ENCODE peak calls at places on chromosome 16, in nine cellular contexts. L, G, Q, F, X, U, J, K and Y are unnamed samples. For H3K4me1 and H3K27me3, the result is how much of the 10 kb centered on the place peaks cover.

GRCh38 chr16:50308237-50308965 is 42.0 kb downstream of the ADCY7 start:
- DNase-seq in X (no peak), U (no peak), G (peak), K (no peak), F (no peak), Q (peak), J (peak), L (no peak), Y (no peak)

GRCh38 chr16:88063201-88063773 is 112.1 kb downstream of the BANP start:
- DNase-seq in F (no peak), J (no peak), U (no peak), K (peak), X (no peak), G (no peak), L (no peak), Q (peak), Y (no peak)

GRCh38 chr16:28192811-28193529 is 18.8 kb downstream of the XPO6 start:
- DNase-seq in U (no peak), G (no peak), K (no peak), L (peak), F (peak), Q (no peak), X (no peak), J (peak), Y (no peak)

GRCh38 chr16:23317266-23317661 is 15.2 kb downstream of the SCNN1B start:
- DNase-seq in G (peak), X (no peak), J (peak), Q (no peak), F (peak), U (peak), K (no peak), L (no peak), Y (no peak)

GRCh38 chr16:85781685-85782370 is 17.5 kb downstream of the EMC8 start:
- DNase-seq in U (no peak), K (peak), L (no peak), X (no peak), F (peak), G (peak), J (peak), Q (peak), Y (no peak)

GRCh38 chr16:12426122-12426521 is 377.6 kb downstream of the CPPED1 start:
- DNase-seq in Q (no peak), X (peak), F (no peak), J (no peak), L (no peak), K (peak), G (no peak), U (no peak), Y (no peak)

GRCh38 chr16:57840833-57841232 is 38.5 kb upstream of the KIFC3 start:
- DNase-seq in K (no peak), Q (no peak), U (no peak), L (no peak), J (no peak), G (no peak), F (no peak), X (no peak), Y (no peak)

GRCh38 chr16:72649254-72649944 is 398.5 kb downstream of the ZFHX3 start:
- DNase-seq in K (no peak), G (no peak), L (no peak), F (no peak), J (no peak), U (no peak), X (no peak), Q (no peak), Y (no peak)

GRCh38 chr16:51153275-51153991 is 2.4 kb upstream of the SALL1 start:
- DNase-seq in Q (no peak), X (peak), L (no peak), G (no peak), K (no peak), U (no peak), F (no peak), J (no peak), Y (no peak)

DNA sequence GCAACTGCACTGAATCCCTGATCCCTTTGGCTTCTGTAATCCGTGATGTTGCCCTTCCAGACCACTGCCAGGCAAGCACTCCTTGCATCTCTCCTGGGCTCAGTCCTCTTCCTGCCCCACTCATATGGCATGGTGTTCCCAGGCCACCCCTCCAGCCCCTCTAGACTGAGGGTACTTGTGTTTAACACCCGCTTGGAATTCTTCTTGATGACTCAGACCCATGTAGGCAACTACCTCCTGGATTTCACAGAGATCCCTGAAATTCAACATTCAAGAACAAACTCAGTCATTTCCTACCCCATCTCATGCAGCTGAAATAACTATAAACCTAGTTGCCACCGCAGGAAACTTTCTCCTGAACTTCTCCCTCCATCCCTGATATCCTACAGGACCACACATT is 541.9 kb upstream of the CDH11 start:
- DNase-seq in L (no peak), X (no peak), G (no peak), K (no peak), U (no peak), F (no peak), Q (no peak), J (no peak), Y (no peak)
- H3K4me1 ChIP-seq in L (under half), X (under half), G (under half), K (under half), U (under half), F (under half), Q (under half), J (under half), Y (under half)

GRCh38 chr16:6099102-6099501 is 1001.5 kb upstream of the EEF2KMT start:
- DNase-seq in Q (no peak), K (no peak), F (no peak), U (no peak), X (no peak), G (no peak), L (no peak), J (no peak), Y (no peak)
- H3K27me3 ChIP-seq in Q (under half), K (under half), F (under half), U (under half), X (under half), G (under half), L (under half), J (under half), Y (under half)

DNA sequence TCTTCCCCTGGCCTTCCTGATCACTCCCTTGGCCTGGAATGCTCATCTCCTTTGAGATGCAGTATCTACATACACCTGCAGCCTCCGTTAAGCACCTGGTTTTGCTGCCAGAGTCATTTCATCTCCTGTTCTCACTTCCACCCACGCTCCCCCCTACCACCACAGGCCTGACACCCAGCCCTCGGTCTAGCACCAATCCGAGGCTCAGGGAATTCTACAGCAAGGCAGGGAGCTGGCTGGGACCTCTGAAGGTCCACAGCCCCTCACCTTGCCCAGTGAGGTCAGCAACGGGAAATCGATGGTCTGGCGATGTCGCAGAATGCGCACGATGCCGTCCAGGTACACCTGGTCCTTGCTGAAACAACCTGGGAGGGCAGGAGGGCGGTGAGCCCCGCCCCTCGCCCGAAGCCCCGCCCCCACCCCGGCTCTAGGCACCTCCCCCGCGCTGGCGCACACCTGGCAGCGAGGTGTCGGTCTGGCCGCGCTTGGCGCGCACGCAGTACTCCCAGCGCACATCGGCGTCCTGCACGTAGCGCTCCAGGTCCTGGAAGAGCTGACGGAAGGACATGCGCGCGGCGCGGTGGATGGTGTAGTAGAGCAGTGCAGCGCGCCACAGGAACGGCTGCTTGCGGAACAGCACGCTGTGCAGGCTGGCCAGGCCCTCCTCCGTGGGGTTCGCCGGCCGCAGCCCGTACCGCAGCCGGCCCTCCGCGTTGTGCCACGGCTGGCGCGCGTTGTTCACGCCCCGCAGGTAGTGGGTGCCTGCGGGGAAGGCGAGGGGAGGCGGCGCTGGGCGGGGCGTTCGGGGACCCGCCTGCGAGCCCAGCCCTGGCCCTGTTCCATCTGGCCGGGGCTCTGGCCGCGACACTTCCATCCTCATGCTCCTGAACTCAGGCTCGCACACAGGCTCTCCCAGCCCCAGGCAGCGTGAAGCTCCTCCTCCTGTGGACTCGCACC is 5.7 kb downstream of the MATCAP1 start:
- DNase-seq in J (peak), X (peak), L (peak), G (peak), U (peak), Q (peak), F (peak), K (peak), Y (no peak)
- H3K4me1 ChIP-seq in J (under half), X (under half), L (under half), G (under half), U (under half), Q (under half), F (under half), K (under half), Y (under half)

DNA sequence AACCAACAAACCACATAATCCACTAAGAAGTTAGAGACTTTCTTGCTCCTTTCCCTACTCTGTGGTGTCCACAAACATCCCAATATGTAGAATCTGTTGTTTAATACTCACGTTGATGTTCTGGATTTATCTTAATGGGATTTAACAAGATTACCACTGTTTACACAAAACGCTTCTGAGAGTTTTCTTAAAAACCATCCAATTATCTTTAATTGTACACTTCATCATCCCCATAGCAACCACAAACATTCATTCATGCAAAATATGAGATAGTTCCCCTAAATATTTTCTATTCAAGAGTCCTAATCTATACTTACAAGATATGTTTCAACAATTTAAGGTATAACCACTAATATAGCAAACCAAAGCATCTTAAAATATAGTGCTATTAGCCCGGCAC is 76.5 kb upstream of the CLEC18B start:
- DNase-seq in K (no peak), L (no peak), G (no peak), J (no peak), Q (no peak), F (no peak), X (no peak), U (no peak), Y (no peak)
- H3K27me3 ChIP-seq in K (under half), L (under half), G (under half), J (under half), Q (under half), F (under half), X (under half), U (under half), Y (under half)

GRCh38 chr16:56297684-56298083 is 106.4 kb downstream of the GNAO1 start:
- DNase-seq in L (no peak), Q (no peak), K (no peak), X (no peak), J (no peak), U (no peak), G (no peak), F (no peak), Y (no peak)

GRCh38 chr16:56294014-56294413 is 102.7 kb downstream of the GNAO1 start:
- DNase-seq in K (no peak), F (no peak), J (no peak), L (no peak), U (no peak), Q (no peak), G (no peak), X (no peak), Y (no peak)

GRCh38 chr16:56295739-56296527 is 104.6 kb downstream of the GNAO1 start:
- DNase-seq in G (no peak), U (no peak), F (no peak), K (no peak), Q (no peak), J (no peak), L (no peak), X (peak), Y (no peak)

GRCh38 chr16:56295059-56295673 is 103.9 kb downstream of the GNAO1 start:
- DNase-seq in L (no peak), Q (no peak), U (no peak), F (no peak), G (no peak), J (no peak), X (no peak), K (no peak), Y (no peak)

GRCh38 chr16:56294599-56294998 is 103.3 kb downstream of the GNAO1 start:
- DNase-seq in L (no peak), X (no peak), G (no peak), Q (no peak), K (peak), U (no peak), F (no peak), J (no peak), Y (no peak)
- H3K4me1 ChIP-seq in L (under half), X (under half), G (under half), Q (under half), K (under half), U (under half), F (under half), J (under half), Y (under half)